ENCODE peak calls at places on chromosomes 13 and 19, in seven cellular contexts. O is left lung; X is HCT116; E is CD8-positive, alpha-beta memory T cell; I is neural progenitor cell; C is vagina; F is colonic mucosa. R is an unnamed sample. For H3K9me3, the result is how much of the 10 kb centered on the place peaks cover.

GRCh38 chr13:20823071-20823470 is 49.3 kb upstream of the EEF1AKMT1 start:
- DNase-seq in O (no peak), X (no peak), E (no peak), I (no peak), C (no peak), F (no peak), R (no peak)

GRCh38 chr13:84668637-84669036 is 786.4 kb upstream of the SLITRK1 start:
- DNase-seq in O (no peak), X (no peak), E (no peak), I (no peak), C (no peak), F (no peak), R (no peak)

GRCh38 chr13:85970727-85971126 is 171.5 kb upstream of the SLITRK6 start:
- DNase-seq in O (no peak), X (no peak), E (no peak), I (no peak), C (no peak), F (no peak), R (no peak)

GRCh38 chr13:46288570-46289259 is 77.0 kb downstream of the LRRC63 start:
- DNase-seq in O (no peak), X (peak), E (no peak), I (peak), C (no peak), F (no peak), R (peak)

GRCh38 chr13:111602874-111603273 is 282.4 kb downstream of the TEX29 start:
- DNase-seq in O (no peak), X (no peak), E (no peak), I (no peak), C (no peak), F (no peak), R (no peak)

GRCh38 chr13:22800726-22801401 is 379.9 kb upstream of the SGCG start:
- DNase-seq in O (no peak), X (no peak), E (no peak), I (no peak), C (no peak), F (peak), R (no peak)

GRCh38 chr19:6788896-6789295 is 16.4 kb downstream of the VAV1 start:
- DNase-seq in O (no peak), X (no peak), E (no peak), I (no peak), C (no peak), F (no peak), R (no peak)

GRCh38 chr13:43305416-43305815 is 282.0 kb downstream of the DNAJC15 start:
- DNase-seq in O (no peak), X (no peak), E (no peak), I (no peak), C (no peak), F (no peak), R (no peak)

GRCh38 chr19:24159707-24160106 is 72.7 kb downstream of the ZNF254 start:
- DNase-seq in O (no peak), X (no peak), E (no peak), I (no peak), C (no peak), F (no peak), R (peak)

GRCh38 chr19:32174386-32175113 is 170.9 kb upstream of the ZNF507 start:
- DNase-seq in O (no peak), X (no peak), E (no peak), I (no peak), C (peak), F (peak), R (no peak)

GRCh38 chr13:51728972-51729371 is 75.0 kb downstream of the DHRS12 start:
- DNase-seq in O (no peak), X (no peak), E (no peak), I (no peak), C (no peak), F (no peak), R (no peak)

GRCh38 chr13:112852392-112852791 is 116.6 kb upstream of the MCF2L start:
- DNase-seq in O (no peak), X (no peak), E (no peak), I (no peak), C (no peak), F (no peak), R (no peak)

GRCh38 chr13:98432638-98433037 is 144.3 kb downstream of the STK24 start:
- DNase-seq in O (no peak), X (no peak), E (no peak), I (no peak), C (no peak), F (no peak), R (no peak)

GRCh38 chr13:113589251-113589960 is 4.9 kb downstream of the TFDP1 start:
- DNase-seq in O (no peak), X (no peak), E (peak), I (no peak), C (peak), F (peak), R (no peak)

GRCh38 chr13:51717786-51718398 is 86.1 kb downstream of the DHRS12 start:
- DNase-seq in O (no peak), X (no peak), E (no peak), I (no peak), C (no peak), F (no peak), R (no peak)

GRCh38 chr19:1213391-1214286 is 8.1 kb downstream of the STK11 start:
- DNase-seq in O (no peak), X (no peak), E (no peak), I (no peak), C (no peak), F (peak), R (no peak)

GRCh38 chr13:26007774-26008173 is 44.0 kb downstream of the SHISA2 start:
- DNase-seq in O (no peak), X (no peak), E (no peak), I (no peak), C (no peak), F (no peak), R (no peak)

GRCh38 chr19:10961073-10961762 is 388 bp downstream of the SMARCA4 start:
- DNase-seq in O (no peak), X (no peak), E (no peak), I (peak), C (no peak), F (peak), R (no peak)

GRCh38 chr13:99067160-99067985 is 89.5 kb upstream of the DOCK9 start:
- DNase-seq in O (no peak), X (peak), E (no peak), I (no peak), C (peak), F (no peak), R (no peak)

GRCh38 chr13:67726979-67727378 is 496.8 kb upstream of the PCDH9 start:
- DNase-seq in O (no peak), X (no peak), E (no peak), I (no peak), C (no peak), F (peak), R (no peak)

GRCh38 chr13:77325371-77325941 is 1.4 kb downstream of the MYCBP2 start:
- DNase-seq in O (no peak), X (no peak), E (no peak), I (no peak), C (no peak), F (no peak), R (no peak)

GRCh38 chr13:25874907-25875306 is 176.9 kb downstream of the SHISA2 start:
- DNase-seq in O (no peak), X (no peak), E (peak), I (no peak), C (no peak), F (no peak), R (no peak)

GRCh38 chr13:95481051-95481775 is 71.3 kb upstream of the CLDN10 start:
- DNase-seq in O (no peak), X (no peak), E (no peak), I (no peak), C (no peak), F (no peak), R (no peak)

GRCh38 chr13:57627663-57628062 is 3.9 kb upstream of the PCDH17 start:
- DNase-seq in O (no peak), X (no peak), E (no peak), I (peak), C (no peak), F (no peak), R (no peak)

GRCh38 chr13:78137404-78138142 is 218.9 kb upstream of the EDNRB start:
- DNase-seq in O (no peak), X (peak), E (no peak), I (peak), C (no peak), F (no peak), R (peak)

GRCh38 chr19:4431808-4432674 is 25.6 kb downstream of the UBXN6 start:
- DNase-seq in O (no peak), X (no peak), E (no peak), I (no peak), C (no peak), F (no peak), R (no peak)

GRCh38 chr13:24893863-24894262 is 129.9 kb downstream of the RNF17 start:
- DNase-seq in O (no peak), X (no peak), E (no peak), I (no peak), C (no peak), F (no peak), R (no peak)

GRCh38 chr13:113746671-113747070 is 12.4 kb upstream of the TMEM255B start:
- DNase-seq in O (peak), X (no peak), E (no peak), I (no peak), C (no peak), F (no peak), R (no peak)

GRCh38 chr13:109780880-109781383 is 5.5 kb downstream of the IRS2 start:
- DNase-seq in O (no peak), X (no peak), E (no peak), I (no peak), C (no peak), F (no peak), R (no peak)

GRCh38 chr19:11964858-11965645 is at the start of gene ZNF763:
- DNase-seq in O (peak), X (no peak), E (peak), I (peak), C (no peak), F (peak), R (peak)

GRCh38 chr19:33507021-33507956 is 14.3 kb downstream of the PEPD start:
- DNase-seq in O (no peak), X (no peak), E (no peak), I (no peak), C (no peak), F (no peak), R (no peak)

GRCh38 chr13:73954808-73955207 is 179.4 kb downstream of the KLF12 start:
- DNase-seq in O (no peak), X (no peak), E (no peak), I (no peak), C (no peak), F (no peak), R (no peak)

DNA sequence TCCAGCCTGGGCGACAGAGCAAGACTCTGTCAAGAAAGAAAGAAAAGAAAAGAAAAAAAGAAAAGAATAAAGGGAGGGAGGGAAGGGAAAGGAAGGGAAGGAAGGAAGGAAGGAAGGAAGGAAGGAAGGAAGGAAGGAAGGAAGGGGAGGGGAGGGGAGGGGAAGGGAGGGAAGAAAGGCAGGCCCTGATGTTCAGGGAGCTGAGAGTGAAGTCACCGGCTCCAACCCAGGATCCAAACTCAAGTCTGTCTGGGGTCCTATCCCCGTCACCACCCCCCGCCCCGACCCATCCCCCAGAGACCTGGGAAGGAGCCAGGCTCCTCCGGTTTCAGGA is 5.8 kb upstream of the RDH13 start:
- DNase-seq in O (no peak), X (no peak), E (no peak), I (no peak), C (no peak), F (no peak), R (no peak)
- H3K4me3 ChIP-seq in O (peak), X (peak), E (no peak), I (peak), C (no peak), F (peak), R (peak)

GRCh38 chr13:66402546-66402945 is 827.6 kb downstream of the PCDH9 start:
- DNase-seq in O (no peak), X (no peak), E (no peak), I (no peak), C (no peak), F (no peak), R (no peak)

GRCh38 chr13:66405908-66406802 is 824.0 kb downstream of the PCDH9 start:
- DNase-seq in O (no peak), X (no peak), E (no peak), I (peak), C (no peak), F (no peak), R (no peak)

GRCh38 chr13:66409542-66409941 is 820.6 kb downstream of the PCDH9 start:
- DNase-seq in O (no peak), X (no peak), E (no peak), I (no peak), C (no peak), F (no peak), R (no peak)

GRCh38 chr13:66410314-66410713 is 819.8 kb downstream of the PCDH9 start:
- DNase-seq in O (no peak), X (no peak), E (no peak), I (no peak), C (no peak), F (no peak), R (no peak)

DNA sequence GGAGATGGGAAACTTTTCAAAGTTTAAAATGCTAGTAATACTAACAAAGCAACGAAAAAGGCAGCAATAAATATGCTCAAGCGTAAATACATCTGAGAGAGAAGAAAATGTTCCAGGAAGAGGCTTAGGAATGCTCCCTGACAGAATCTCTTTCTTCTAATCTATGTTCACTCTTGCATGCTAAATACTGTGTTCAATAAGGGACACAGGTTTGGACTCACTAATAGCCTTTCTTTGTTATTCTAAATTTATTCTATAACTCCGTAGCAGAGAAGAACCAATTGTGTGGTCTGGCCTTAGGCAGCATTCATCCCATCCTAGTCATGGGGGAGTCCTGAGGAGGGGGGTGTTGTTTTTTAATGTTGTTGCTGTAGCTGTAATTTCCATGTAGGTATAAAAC is 823.0 kb downstream of the PCDH9 start:
- DNase-seq in O (no peak), X (no peak), E (no peak), I (peak), C (no peak), F (no peak), R (no peak)
- H3K27ac ChIP-seq in O (no peak), X (no peak), E (no peak), I (peak), C (no peak), F (no peak), R (no peak)

DNA sequence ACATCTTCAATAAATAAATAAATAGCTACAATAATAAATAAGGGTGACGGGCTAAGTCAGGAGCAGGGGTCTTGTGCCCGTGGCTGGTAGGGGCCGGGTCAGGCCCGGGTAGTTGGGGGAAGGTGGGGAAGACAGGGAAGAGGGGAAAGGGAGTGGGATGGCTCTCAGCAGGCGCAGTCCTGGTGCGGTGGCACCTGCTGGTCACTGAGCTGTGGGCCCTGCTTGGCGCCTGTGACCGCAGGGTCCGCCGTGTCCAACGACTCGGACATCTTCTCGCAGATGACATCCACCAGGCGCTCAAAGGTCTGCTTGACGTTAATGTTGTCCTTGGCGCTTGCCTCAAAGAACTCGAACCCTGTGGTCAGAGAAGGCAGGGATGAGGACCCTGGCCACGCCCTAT is 4.3 kb downstream of the MPV17L2 start:
- DNase-seq in O (no peak), X (no peak), E (no peak), I (no peak), C (peak), F (no peak), R (no peak)
- H3K9me3 ChIP-seq in O (under half), X (under half), E (under half), I (under half), C (under half), F (under half), R (under half)

DNA sequence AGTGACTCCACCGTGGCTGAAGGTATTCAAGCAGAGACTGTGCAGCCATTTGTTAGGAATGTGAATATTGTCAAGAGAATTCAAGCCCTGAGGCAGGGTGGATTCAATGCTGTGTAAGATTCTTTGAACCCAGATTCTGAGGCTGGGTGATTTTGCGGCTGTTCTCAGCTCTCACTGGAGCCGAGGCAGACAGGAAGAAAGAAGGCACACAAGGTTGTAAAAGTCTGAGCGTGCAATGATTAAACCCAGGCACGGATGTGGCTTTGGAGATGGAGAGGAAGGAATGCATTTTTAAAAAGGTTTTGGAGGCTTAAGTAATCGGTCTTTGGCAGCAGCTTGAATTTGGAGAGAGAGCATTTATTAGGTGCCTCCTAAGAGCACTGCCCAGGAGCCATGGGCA is 187.9 kb downstream of the KATNAL1 start:
- DNase-seq in O (no peak), X (no peak), E (no peak), I (no peak), C (no peak), F (no peak), R (no peak)
- H3K4me3 ChIP-seq in O (no peak), X (no peak), E (no peak), I (no peak), C (no peak), F (no peak), R (no peak)

GRCh38 chr19:58555920-58556632 is 1.2 kb upstream of the CHMP2A start:
- DNase-seq in O (no peak), X (no peak), E (no peak), I (no peak), C (no peak), F (peak), R (no peak)
- H3K27ac ChIP-seq in O (no peak), X (peak), E (peak), I (peak), C (peak), F (no peak), R (no peak)